ENCODE peak calls at places on chromosomes 12 and 14, in nine cellular contexts. One of them, this sample, is unnamed.

GRCh38 chr12:12791756-12792346 is 6.4 kb downstream of the APOLD1 start:
- DNase-seq in stimulated activated CD4-positive, alpha-beta T cell treated with anti-CD3 and anti-CD28 coated beads, Interleukin-15, amount 100 ng/mL, for 1 hour: no peak
- DNase-seq in NCI-H69: peak; percentile 84
- DNase-seq in T47D: no peak
- DNase-seq in mucosa of gallbladder: no peak
- DNase-seq in GM03348: peak; percentile 64
- DNase-seq in activated naive CD8-positive, alpha-beta T cell treated with anti-CD3 and anti-CD28 coated beads, Interleukin-2, amount 50 U/mL, for 24 hours: no peak
- DNase-seq in activated CD4-positive, alpha-beta memory T cell treated with anti-CD3 and anti-CD28 coated beads, Interleukin-2, amount 10 ng/mL, durations not matched to agents 7 days and 5 days: no peak
- DNase-seq in NCI-H2081: peak; percentile 39
- DNase-seq in this sample: no peak

GRCh38 chr12:130111965-130112496 is 50.2 kb upstream of the FZD10 start:
- DNase-seq in stimulated activated CD4-positive, alpha-beta T cell treated with anti-CD3 and anti-CD28 coated beads, Interleukin-15, amount 100 ng/mL, for 1 hour: no peak
- DNase-seq in NCI-H69: no peak
- DNase-seq in T47D: no peak
- DNase-seq in mucosa of gallbladder: no peak
- DNase-seq in GM03348: no peak
- DNase-seq in activated naive CD8-positive, alpha-beta T cell treated with anti-CD3 and anti-CD28 coated beads, Interleukin-2, amount 50 U/mL, for 24 hours: no peak
- DNase-seq in activated CD4-positive, alpha-beta memory T cell treated with anti-CD3 and anti-CD28 coated beads, Interleukin-2, amount 10 ng/mL, durations not matched to agents 7 days and 5 days: no peak
- DNase-seq in NCI-H2081: no peak
- DNase-seq in this sample: no peak

GRCh38 chr14:105203701-105204100 is 22.6 kb upstream of the NUDT14 start:
- DNase-seq in stimulated activated CD4-positive, alpha-beta T cell treated with anti-CD3 and anti-CD28 coated beads, Interleukin-15, amount 100 ng/mL, for 1 hour: no peak
- DNase-seq in NCI-H69: no peak
- DNase-seq in T47D: no peak
- DNase-seq in mucosa of gallbladder: no peak
- DNase-seq in GM03348: no peak
- DNase-seq in activated naive CD8-positive, alpha-beta T cell treated with anti-CD3 and anti-CD28 coated beads, Interleukin-2, amount 50 U/mL, for 24 hours: no peak
- DNase-seq in activated CD4-positive, alpha-beta memory T cell treated with anti-CD3 and anti-CD28 coated beads, Interleukin-2, amount 10 ng/mL, durations not matched to agents 7 days and 5 days: no peak
- DNase-seq in NCI-H2081: no peak
- DNase-seq in this sample: no peak

GRCh38 chr12:38892090-38892786 is 13.2 kb downstream of the CPNE8 start:
- DNase-seq in stimulated activated CD4-positive, alpha-beta T cell treated with anti-CD3 and anti-CD28 coated beads, Interleukin-15, amount 100 ng/mL, for 1 hour: no peak
- DNase-seq in NCI-H69: no peak
- DNase-seq in T47D: no peak
- DNase-seq in mucosa of gallbladder: peak; percentile 77
- DNase-seq in GM03348: no peak
- DNase-seq in activated naive CD8-positive, alpha-beta T cell treated with anti-CD3 and anti-CD28 coated beads, Interleukin-2, amount 50 U/mL, for 24 hours: no peak
- DNase-seq in activated CD4-positive, alpha-beta memory T cell treated with anti-CD3 and anti-CD28 coated beads, Interleukin-2, amount 10 ng/mL, durations not matched to agents 7 days and 5 days: no peak
- DNase-seq in NCI-H2081: no peak
- DNase-seq in this sample: no peak

GRCh38 chr12:6699989-6700645 is 498 bp downstream of the PIANP start:
- DNase-seq in stimulated activated CD4-positive, alpha-beta T cell treated with anti-CD3 and anti-CD28 coated beads, Interleukin-15, amount 100 ng/mL, for 1 hour: no peak
- DNase-seq in NCI-H69: peak; percentile 51
- DNase-seq in T47D: no peak
- DNase-seq in mucosa of gallbladder: no peak
- DNase-seq in GM03348: peak; percentile 40
- DNase-seq in activated naive CD8-positive, alpha-beta T cell treated with anti-CD3 and anti-CD28 coated beads, Interleukin-2, amount 50 U/mL, for 24 hours: no peak
- DNase-seq in activated CD4-positive, alpha-beta memory T cell treated with anti-CD3 and anti-CD28 coated beads, Interleukin-2, amount 10 ng/mL, durations not matched to agents 7 days and 5 days: no peak
- DNase-seq in NCI-H2081: no peak
- DNase-seq in this sample: no peak

GRCh38 chr14:74962059-74962458 is 6.7 kb upstream of the PGF start:
- DNase-seq in stimulated activated CD4-positive, alpha-beta T cell treated with anti-CD3 and anti-CD28 coated beads, Interleukin-15, amount 100 ng/mL, for 1 hour: no peak
- DNase-seq in NCI-H69: no peak
- DNase-seq in T47D: no peak
- DNase-seq in mucosa of gallbladder: no peak
- DNase-seq in GM03348: no peak
- DNase-seq in activated naive CD8-positive, alpha-beta T cell treated with anti-CD3 and anti-CD28 coated beads, Interleukin-2, amount 50 U/mL, for 24 hours: no peak
- DNase-seq in activated CD4-positive, alpha-beta memory T cell treated with anti-CD3 and anti-CD28 coated beads, Interleukin-2, amount 10 ng/mL, durations not matched to agents 7 days and 5 days: no peak
- DNase-seq in NCI-H2081: no peak
- DNase-seq in this sample: no peak

GRCh38 chr14:21093769-21094681 is 4.4 kb downstream of the ZNF219 start:
- DNase-seq in stimulated activated CD4-positive, alpha-beta T cell treated with anti-CD3 and anti-CD28 coated beads, Interleukin-15, amount 100 ng/mL, for 1 hour: no peak
- DNase-seq in NCI-H69: peak; percentile 84
- DNase-seq in T47D: no peak
- DNase-seq in mucosa of gallbladder: no peak
- DNase-seq in GM03348: peak; percentile 14
- DNase-seq in activated naive CD8-positive, alpha-beta T cell treated with anti-CD3 and anti-CD28 coated beads, Interleukin-2, amount 50 U/mL, for 24 hours: no peak
- DNase-seq in activated CD4-positive, alpha-beta memory T cell treated with anti-CD3 and anti-CD28 coated beads, Interleukin-2, amount 10 ng/mL, durations not matched to agents 7 days and 5 days: no peak
- DNase-seq in NCI-H2081: no peak
- DNase-seq in this sample: peak; percentile 46

GRCh38 chr12:29944269-29945000 is 160.7 kb upstream of the TMTC1 start:
- DNase-seq in stimulated activated CD4-positive, alpha-beta T cell treated with anti-CD3 and anti-CD28 coated beads, Interleukin-15, amount 100 ng/mL, for 1 hour: no peak
- DNase-seq in NCI-H69: peak; percentile 70
- DNase-seq in T47D: no peak
- DNase-seq in mucosa of gallbladder: no peak
- DNase-seq in GM03348: no peak
- DNase-seq in activated naive CD8-positive, alpha-beta T cell treated with anti-CD3 and anti-CD28 coated beads, Interleukin-2, amount 50 U/mL, for 24 hours: no peak
- DNase-seq in activated CD4-positive, alpha-beta memory T cell treated with anti-CD3 and anti-CD28 coated beads, Interleukin-2, amount 10 ng/mL, durations not matched to agents 7 days and 5 days: no peak
- DNase-seq in NCI-H2081: no peak
- DNase-seq in this sample: no peak

GRCh38 chr14:64296561-64296960 is 2.4 kb upstream of the ESR2 start:
- DNase-seq in stimulated activated CD4-positive, alpha-beta T cell treated with anti-CD3 and anti-CD28 coated beads, Interleukin-15, amount 100 ng/mL, for 1 hour: no peak
- DNase-seq in NCI-H69: peak; percentile 14
- DNase-seq in T47D: no peak
- DNase-seq in mucosa of gallbladder: no peak
- DNase-seq in GM03348: no peak
- DNase-seq in activated naive CD8-positive, alpha-beta T cell treated with anti-CD3 and anti-CD28 coated beads, Interleukin-2, amount 50 U/mL, for 24 hours: no peak
- DNase-seq in activated CD4-positive, alpha-beta memory T cell treated with anti-CD3 and anti-CD28 coated beads, Interleukin-2, amount 10 ng/mL, durations not matched to agents 7 days and 5 days: no peak
- DNase-seq in NCI-H2081: no peak
- DNase-seq in this sample: no peak

GRCh38 chr12:57720606-57721595 is 17.6 kb downstream of the AGAP2 start:
- DNase-seq in stimulated activated CD4-positive, alpha-beta T cell treated with anti-CD3 and anti-CD28 coated beads, Interleukin-15, amount 100 ng/mL, for 1 hour: no peak
- DNase-seq in NCI-H69: no peak
- DNase-seq in T47D: no peak
- DNase-seq in mucosa of gallbladder: no peak
- DNase-seq in GM03348: no peak
- DNase-seq in activated naive CD8-positive, alpha-beta T cell treated with anti-CD3 and anti-CD28 coated beads, Interleukin-2, amount 50 U/mL, for 24 hours: no peak
- DNase-seq in activated CD4-positive, alpha-beta memory T cell treated with anti-CD3 and anti-CD28 coated beads, Interleukin-2, amount 10 ng/mL, durations not matched to agents 7 days and 5 days: no peak
- DNase-seq in NCI-H2081: no peak
- DNase-seq in this sample: no peak

This sample was measured in NCI-H1417 treated with DMSO at 0.1 percent for 48 hours.